ENCODE peak calls at places on chromosome 4, in five cellular contexts. N, E, P, M and L are unnamed samples.

GRCh38 chr4:19623866-19624265 is 627.8 kb upstream of the SLIT2 start:
- DNase-seq in N (no peak), E (no peak), P (no peak), M (no peak), L (no peak)

GRCh38 chr4:151992301-151992700 is 231.5 kb upstream of the GATB start:
- DNase-seq in N (no peak), E (no peak), P (no peak), M (no peak), L (no peak)

GRCh38 chr4:59904331-59904730 is 1295.8 kb upstream of the ADGRL3 start:
- DNase-seq in N (no peak), E (no peak), P (no peak), M (no peak), L (no peak)

GRCh38 chr4:151678048-151678853 is 82.6 kb downstream of the GATB start:
- DNase-seq in N (no peak), E (no peak), P (no peak), M (no peak), L (no peak)

GRCh38 chr4:109294006-109294405 is 8.5 kb downstream of the COL25A1 start:
- DNase-seq in N (no peak), E (no peak), P (no peak), M (peak; percentile 28), L (no peak)

GRCh38 chr4:102736636-102737549 is 23.9 kb downstream of the MANBA start:
- DNase-seq in N (peak; percentile 48), E (no peak), P (no peak), M (no peak), L (no peak)

GRCh38 chr4:5615496-5616075 is 92.8 kb downstream of the EVC2 start:
- DNase-seq in N (no peak), E (no peak), P (no peak), M (peak; percentile 7), L (no peak)

GRCh38 chr4:155914782-155915181 is 11.3 kb downstream of the TDO2 start:
- DNase-seq in N (no peak), E (no peak), P (no peak), M (no peak), L (no peak)

GRCh38 chr4:181008164-181008563 is 1235.0 kb upstream of the TENM3 start:
- DNase-seq in N (peak; percentile 65), E (no peak), P (no peak), M (no peak), L (no peak)

GRCh38 chr4:52718123-52718522 is 33.1 kb downstream of the ERVMER34-1 start:
- DNase-seq in N (peak; percentile 35), E (no peak), P (no peak), M (no peak), L (no peak)

GRCh38 chr4:112938461-112939058 is 110.9 kb upstream of the ANK2 start:
- DNase-seq in N (peak; percentile 67), E (no peak), P (no peak), M (no peak), L (no peak)

GRCh38 chr4:87150498-87151261 is 69.7 kb downstream of the KLHL8 start:
- DNase-seq in N (peak; percentile 79), E (no peak), P (no peak), M (peak; percentile 50), L (peak; percentile 67)

GRCh38 chr4:17238633-17239032 is 273.3 kb downstream of the QDPR start:
- DNase-seq in N (no peak), E (no peak), P (no peak), M (no peak), L (no peak)

GRCh38 chr4:17236686-17237085 is 275.2 kb downstream of the QDPR start:
- DNase-seq in N (peak; percentile 37), E (no peak), P (no peak), M (no peak), L (no peak)

DNA sequence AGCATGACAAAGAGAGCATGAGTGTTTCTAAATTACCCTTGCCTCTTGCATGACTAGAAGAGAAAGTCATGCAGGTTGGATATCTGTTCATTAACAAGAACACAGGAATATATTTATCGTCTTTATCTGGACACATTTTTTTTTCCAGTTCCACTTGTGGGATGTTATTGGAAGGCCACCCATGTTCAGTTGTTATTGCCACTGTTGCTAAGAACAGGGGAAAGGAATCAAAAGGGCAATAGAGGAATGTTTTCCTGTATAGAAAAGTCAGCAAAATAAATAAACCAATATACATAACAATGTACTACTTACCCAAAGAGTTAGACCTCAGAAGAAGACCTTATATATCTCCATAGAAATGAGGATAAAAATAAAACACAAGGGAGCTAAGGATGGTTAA is 270.1 kb downstream of the QDPR start:
- DNase-seq in N (peak; percentile 28), E (no peak), P (no peak), M (no peak), L (no peak)
- TF ChIP-seq CTCF in N (no peak), E (no peak), P (no peak), M (no peak), L (no peak)

DNA sequence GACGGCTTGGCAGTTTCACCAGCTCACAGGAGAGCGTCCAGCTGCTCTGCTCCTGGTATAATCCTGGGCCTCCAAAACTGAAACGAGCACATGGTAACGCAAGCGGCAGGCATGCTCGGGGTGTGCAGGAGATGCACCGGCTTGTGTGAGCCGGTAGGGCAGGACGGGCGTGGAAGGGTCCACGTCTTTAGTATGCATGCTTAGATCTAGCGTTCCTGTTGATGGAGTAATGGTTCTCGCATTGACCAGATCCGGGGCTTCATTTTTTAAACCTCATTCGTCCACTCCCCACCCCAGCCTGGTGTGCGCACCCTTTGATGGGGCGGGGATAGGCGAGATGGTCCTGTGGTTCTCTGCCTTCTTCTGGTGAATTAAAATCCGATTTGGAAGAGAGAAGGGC is 39.7 kb downstream of the FAM149A start:
- DNase-seq in N (peak; percentile 47), E (peak; percentile 25), P (no peak), M (peak; percentile 30), L (no peak)
- TF ChIP-seq CTCF in N (peak; percentile 25), E (peak; percentile 43), P (no peak), M (no peak), L (peak; percentile 12)

GRCh38 chr4:81470456-81471327 is 1.0 kb downstream of the RASGEF1B start:
- DNase-seq in N (no peak), E (peak; percentile 48), P (peak; percentile 53), M (peak; percentile 33), L (peak; percentile 67)

GRCh38 chr4:81473086-81473396 is 1.3 kb upstream of the RASGEF1B start:
- DNase-seq in N (no peak), E (no peak), P (no peak), M (no peak), L (no peak)

GRCh38 chr4:81469774-81470455 is 1.8 kb downstream of the RASGEF1B start:
- DNase-seq in N (no peak), E (no peak), P (no peak), M (no peak), L (no peak)

GRCh38 chr4:81471361-81472248 is at the start of gene RASGEF1B:
- DNase-seq in N (peak; percentile 56), E (peak; percentile 90), P (peak; percentile 97), M (peak; percentile 86), L (peak; percentile 90)

DNA sequence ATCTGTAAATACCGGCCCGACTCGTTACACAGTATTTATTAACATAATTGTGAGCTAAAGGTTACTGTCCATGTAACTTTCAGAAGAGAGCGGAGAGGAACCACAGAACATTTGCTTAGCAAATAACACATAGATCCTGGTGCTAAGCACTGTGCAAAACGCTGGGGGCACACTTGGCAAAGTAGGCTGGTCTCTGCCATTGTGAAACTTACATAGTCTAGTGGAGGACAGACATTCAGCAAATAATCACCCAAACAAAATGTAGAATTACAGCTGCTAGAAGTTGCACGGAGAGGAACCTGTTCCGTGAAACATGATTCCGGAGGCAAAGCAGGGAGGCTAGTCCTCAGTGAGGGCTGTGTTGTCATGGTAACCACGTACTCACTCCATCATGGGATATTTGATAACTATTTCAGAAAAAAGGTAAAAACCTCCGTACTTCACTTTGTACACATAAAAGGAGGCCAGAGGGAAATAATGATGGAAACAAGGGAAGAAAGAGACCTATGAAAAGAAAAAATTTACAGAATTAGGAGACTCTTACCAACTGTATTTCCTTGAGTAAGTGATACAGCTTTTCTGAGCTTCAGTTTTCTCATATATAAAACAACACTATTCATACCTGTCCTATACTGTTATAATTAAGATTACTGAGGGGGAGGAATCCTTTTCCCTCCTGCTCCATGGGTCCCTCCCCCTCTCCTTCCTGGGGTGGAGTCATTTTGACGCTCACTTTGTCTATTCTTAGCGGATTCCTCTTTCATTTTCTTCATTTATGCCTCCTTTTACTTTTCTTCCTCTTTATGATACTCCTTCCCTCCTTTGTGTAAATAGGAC is 760 bp upstream of the RASGEF1B start:
- DNase-seq in N (peak; percentile 44), E (peak; percentile 30), P (no peak), M (peak; percentile 23), L (peak; percentile 27)
- TF ChIP-seq CTCF in N (peak; percentile 29), E (peak; percentile 31), P (no peak), M (no peak), L (no peak)

DNA sequence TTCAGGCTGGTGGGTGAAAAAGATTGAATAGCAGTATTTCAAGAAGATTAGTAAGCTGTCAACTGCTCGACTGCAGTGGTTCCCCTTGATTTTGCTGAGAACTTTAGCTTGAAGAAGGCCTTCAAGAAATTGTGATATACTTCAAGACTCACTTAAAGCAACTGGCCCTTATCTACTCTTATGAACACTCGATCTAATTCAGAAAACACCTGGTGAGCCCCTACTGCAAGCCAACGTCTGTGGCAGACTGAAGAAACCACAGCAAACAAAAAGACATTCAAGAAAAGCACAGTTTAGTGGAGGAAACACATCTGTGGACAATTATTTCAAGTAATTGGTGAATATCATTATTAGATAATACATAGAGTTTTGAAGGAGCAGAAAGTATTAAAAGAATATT is 118.9 kb downstream of the INPP4B start:
- DNase-seq in N (no peak), E (no peak), P (no peak), M (no peak), L (no peak)
- TF ChIP-seq CTCF in N (no peak), E (no peak), P (no peak), M (no peak), L (no peak)

GRCh38 chr4:140637836-140638235 is 69.1 kb upstream of the UCP1 start:
- DNase-seq in N (no peak), E (no peak), P (no peak), M (no peak), L (no peak)
- TF ChIP-seq CTCF in N (peak; percentile 40), E (peak; percentile 63), P (no peak), M (peak; percentile 41), L (peak; percentile 41)

DNA sequence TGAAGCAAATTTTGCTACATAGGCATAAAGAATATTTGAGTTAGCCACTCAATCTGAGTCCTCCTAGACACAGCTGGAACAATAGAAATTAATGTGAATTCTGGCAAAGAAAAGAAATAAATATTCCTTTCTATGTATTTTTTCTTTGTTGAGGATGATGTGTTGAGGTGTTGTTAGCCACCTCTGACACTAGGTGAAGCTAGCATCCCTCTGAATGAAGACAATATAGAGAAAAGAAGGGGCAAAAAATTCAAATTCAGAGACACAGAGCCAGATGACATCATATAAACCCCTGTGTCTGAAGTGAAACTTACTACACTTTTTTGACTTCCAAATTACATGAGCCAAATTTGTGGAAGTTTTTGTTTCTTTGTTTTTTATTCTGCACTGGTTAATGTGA is 34.6 kb upstream of the TMPRSS11D start:
- DNase-seq in N (no peak), E (no peak), P (no peak), M (no peak), L (no peak)
- TF ChIP-seq CTCF in N (peak; percentile 34), E (no peak), P (no peak), M (peak; percentile 26), L (no peak)